ENCODE peak calls at places on chromosome 2, in ten cellular contexts. F, R, D, C, S, Y, K, M, X and T are unnamed samples.

GRCh38 chr2:239084007-239084406 is 236.1 kb downstream of the TWIST2 start:
- DNase-seq in F (no peak), R (no peak), D (no peak), C (no peak), S (no peak), Y (no peak), K (no peak), M (no peak), X (no peak), T (no peak)

GRCh38 chr2:150624001-150624401 is 136.5 kb upstream of the RND3 start:
- DNase-seq in F (peak), R (peak), D (no peak), C (no peak), S (peak), Y (no peak), K (no peak), M (no peak), X (peak), T (no peak)

GRCh38 chr2:49444005-49444404 is 289.7 kb upstream of the FSHR start:
- DNase-seq in F (no peak), R (no peak), D (no peak), C (no peak), S (no peak), Y (no peak), K (no peak), M (no peak), X (no peak), T (no peak)

GRCh38 chr2:203547356-203547755 is 12.3 kb upstream of the RAPH1 start:
- DNase-seq in F (no peak), R (no peak), D (no peak), C (no peak), S (no peak), Y (no peak), K (no peak), M (no peak), X (no peak), T (no peak)

GRCh38 chr2:1771626-1772280 is 27.4 kb upstream of the PXDN start:
- DNase-seq in F (no peak), R (no peak), D (no peak), C (no peak), S (no peak), Y (no peak), K (no peak), M (no peak), X (no peak), T (no peak)

GRCh38 chr2:154402138-154402714 is 296.3 kb upstream of the KCNJ3 start:
- DNase-seq in F (peak), R (peak), D (no peak), C (no peak), S (peak), Y (no peak), K (no peak), M (no peak), X (peak), T (peak)

GRCh38 chr2:10824191-10824590 is 11.6 kb upstream of the PDIA6 start:
- DNase-seq in F (no peak), R (no peak), D (no peak), C (no peak), S (no peak), Y (no peak), K (no peak), M (no peak), X (no peak), T (no peak)

GRCh38 chr2:129062160-129062912 is 743.7 kb upstream of the HS6ST1 start:
- DNase-seq in F (no peak), R (no peak), D (no peak), C (no peak), S (peak), Y (no peak), K (no peak), M (no peak), X (peak), T (no peak)

GRCh38 chr2:60538136-60538535 is 15.3 kb downstream of the BCL11A start:
- DNase-seq in F (no peak), R (no peak), D (no peak), C (no peak), S (no peak), Y (no peak), K (no peak), M (no peak), X (no peak), T (no peak)

GRCh38 chr2:236173734-236174607 is 5.8 kb upstream of the GBX2 start:
- DNase-seq in F (no peak), R (no peak), D (no peak), C (no peak), S (no peak), Y (no peak), K (no peak), M (no peak), X (no peak), T (no peak)